ENCODE peak calls at places on chromosomes 3 and 15, in six cellular contexts. I, F, G, R, M and J are unnamed samples.
A peak's percentile ranks its signal among the peaks of the same experiment; 100 is the strongest.

GRCh38 chr3:48034000-48034516 is 17.8 kb upstream of the MAP4 start:
- DNase-seq in I (no peak), F (no peak), G (no peak), R (no peak), M (no peak), J (peak; percentile 24)

GRCh38 chr3:72907131-72907697 is 19.4 kb downstream of the GXYLT2 start:
- DNase-seq in I (no peak), F (no peak), G (no peak), R (no peak), M (no peak), J (no peak)

GRCh38 chr15:98889930-98890695 is 117.5 kb downstream of the PGPEP1L start:
- DNase-seq in I (no peak), F (no peak), G (no peak), R (peak; percentile 88), M (no peak), J (no peak)

GRCh38 chr15:73870700-73871408 is 2.5 kb upstream of the TBC1D21 start:
- DNase-seq in I (peak; percentile 28), F (no peak), G (no peak), R (peak; percentile 7), M (no peak), J (no peak)

GRCh38 chr15:41980654-41981323 is 8.4 kb upstream of the EHD4 start:
- DNase-seq in I (peak; percentile 44), F (peak; percentile 34), G (no peak), R (no peak), M (no peak), J (no peak)

GRCh38 chr3:150314248-150315027 is 93.7 kb upstream of the TSC22D2 start:
- DNase-seq in I (no peak), F (no peak), G (no peak), R (no peak), M (no peak), J (no peak)

GRCh38 chr15:70284438-70285214 is 186.9 kb upstream of the TLE3 start:
- DNase-seq in I (peak; percentile 41), F (no peak), G (no peak), R (no peak), M (no peak), J (no peak)

GRCh38 chr3:13460341-13460736 is 19.8 kb upstream of the HDAC11 start:
- DNase-seq in I (no peak), F (no peak), G (no peak), R (no peak), M (no peak), J (no peak)

GRCh38 chr15:75368689-75369239 is 357 bp upstream of the MAN2C1 start:
- DNase-seq in I (no peak), F (no peak), G (no peak), R (no peak), M (no peak), J (peak; percentile 60)

GRCh38 chr3:160184655-160185054 is 40.6 kb upstream of the C3orf80 start:
- DNase-seq in I (no peak), F (no peak), G (no peak), R (no peak), M (no peak), J (no peak)

GRCh38 chr15:32867313-32867626 is 149.5 kb downstream of the GREM1 start:
- DNase-seq in I (no peak), F (no peak), G (no peak), R (peak; percentile 93), M (no peak), J (no peak)

GRCh38 chr3:157438371-157438735 is 1.7 kb downstream of the PTX3 start:
- DNase-seq in I (peak; percentile 68), F (no peak), G (no peak), R (no peak), M (peak; percentile 71), J (peak; percentile 33)

GRCh38 chr3:147945968-147946519 is 536.9 kb downstream of the ZIC1 start:
- DNase-seq in I (peak; percentile 76), F (peak; percentile 69), G (no peak), R (peak; percentile 67), M (peak; percentile 23), J (peak; percentile 17)

GRCh38 chr3:196207833-196208607 is 3.2 kb downstream of the ZDHHC19 start:
- DNase-seq in I (peak; percentile 97), F (peak; percentile 73), G (no peak), R (peak; percentile 57), M (peak; percentile 77), J (peak; percentile 99)

GRCh38 chr15:56918907-56919707 is 663 bp downstream of the TCF12 start:
- DNase-seq in I (peak; percentile 85), F (peak; percentile 68), G (no peak), R (peak; percentile 75), M (peak; percentile 87), J (peak; percentile 81)

GRCh38 chr3:188956839-188957489 is 214.8 kb upstream of the TPRG1 start:
- DNase-seq in I (no peak), F (no peak), G (peak; percentile 41), R (peak; percentile 63), M (peak; percentile 81), J (no peak)

GRCh38 chr15:41798607-41799487 is 24.6 kb downstream of the MAPKBP1 start:
- DNase-seq in I (no peak), F (no peak), G (no peak), R (no peak), M (no peak), J (no peak)

GRCh38 chr3:58989173-58989572 is 60.7 kb downstream of the CFAP20DC start:
- DNase-seq in I (no peak), F (no peak), G (no peak), R (no peak), M (no peak), J (no peak)

GRCh38 chr3:177464392-177465225 is 267.3 kb upstream of the TBL1XR1 start:
- DNase-seq in I (no peak), F (no peak), G (no peak), R (no peak), M (no peak), J (no peak)

GRCh38 chr3:24522155-24522579 is 27.5 kb upstream of the THRB start:
- DNase-seq in I (peak; percentile 73), F (no peak), G (no peak), R (no peak), M (peak; percentile 56), J (peak; percentile 45)

GRCh38 chr3:109702252-109702651 is 364.9 kb upstream of the DPPA4 start:
- DNase-seq in I (no peak), F (no peak), G (no peak), R (no peak), M (no peak), J (no peak)

GRCh38 chr3:193974591-193974990 is 161.4 kb upstream of the HES1 start:
- DNase-seq in I (no peak), F (no peak), G (no peak), R (no peak), M (peak; percentile 59), J (no peak)

GRCh38 chr3:104956620-104957345 is 409.9 kb upstream of the ALCAM start:
- DNase-seq in I (peak; percentile 52), F (no peak), G (no peak), R (no peak), M (no peak), J (no peak)

GRCh38 chr3:184746131-184747120 is 34.6 kb upstream of the MAGEF1 start:
- DNase-seq in I (peak; percentile 45), F (peak; percentile 22), G (no peak), R (no peak), M (no peak), J (peak; percentile 47)

GRCh38 chr3:15291589-15292541 is 40.5 kb downstream of the SH3BP5 start:
- DNase-seq in I (no peak), F (no peak), G (no peak), R (no peak), M (no peak), J (no peak)

GRCh38 chr3:45412731-45413130 is 24.4 kb downstream of the LARS2 start:
- DNase-seq in I (no peak), F (no peak), G (no peak), R (no peak), M (no peak), J (no peak)

GRCh38 chr15:58947179-58947578 is 13.7 kb upstream of the SLTM start:
- DNase-seq in I (no peak), F (no peak), G (no peak), R (no peak), M (no peak), J (no peak)

GRCh38 chr3:159989973-159990846 is 1.6 kb downstream of the IL12A start:
- DNase-seq in I (peak; percentile 55), F (no peak), G (no peak), R (no peak), M (no peak), J (peak; percentile 30)

GRCh38 chr3:157501863-157502262 is 1.4 kb downstream of the VEPH1 start:
- DNase-seq in I (peak; percentile 59), F (no peak), G (no peak), R (no peak), M (peak; percentile 83), J (peak; percentile 28)

GRCh38 chr3:45210308-45211038 is 15.6 kb downstream of the TMEM158 start:
- DNase-seq in I (peak; percentile 93), F (peak; percentile 91), G (no peak), R (peak; percentile 70), M (peak; percentile 87), J (peak; percentile 90)

GRCh38 chr3:77539014-77539413 is 499.1 kb downstream of the ROBO2 start:
- DNase-seq in I (no peak), F (no peak), G (no peak), R (no peak), M (peak; percentile 6), J (no peak)

GRCh38 chr3:38834110-38834509 is 18.1 kb upstream of the SCN10A start:
- DNase-seq in I (peak; percentile 92), F (peak; percentile 73), G (no peak), R (peak; percentile 30), M (peak; percentile 58), J (peak; percentile 51)

GRCh38 chr3:187726564-187726963 is 18.7 kb downstream of the BCL6 start:
- DNase-seq in I (peak; percentile 29), F (no peak), G (no peak), R (no peak), M (no peak), J (no peak)

GRCh38 chr15:65952425-65953053 is 83.2 kb downstream of the RAB11A start:
- DNase-seq in I (peak; percentile 91), F (no peak), G (no peak), R (peak; percentile 58), M (peak; percentile 86), J (peak; percentile 75)

GRCh38 chr3:72241525-72241924 is 456.6 kb upstream of the PROK2 start:
- DNase-seq in I (no peak), F (no peak), G (no peak), R (no peak), M (no peak), J (no peak)

GRCh38 chr3:126212629-126213375 is 32.4 kb upstream of the ALDH1L1 start:
- DNase-seq in I (peak; percentile 92), F (peak; percentile 65), G (no peak), R (peak; percentile 51), M (peak; percentile 93), J (peak; percentile 89)

GRCh38 chr3:16861432-16861831 is 23.3 kb upstream of the PLCL2 start:
- DNase-seq in I (no peak), F (no peak), G (no peak), R (no peak), M (no peak), J (no peak)

GRCh38 chr15:70477750-70478250 is 285.6 kb downstream of the UACA start:
- DNase-seq in I (no peak), F (no peak), G (no peak), R (no peak), M (no peak), J (no peak)